ENCODE peak calls at places on chromosomes 4 and X, in six cellular contexts. One of them, this sample, is unnamed. For H3K36me3, the result is how much of the 10 kb centered on the place peaks cover.

GRCh38 chrX:85573801-85574200 is 194.3 kb upstream of the POF1B start:
- DNase-seq in spleen: no peak
- DNase-seq in fibroblast of lung: no peak
- DNase-seq in brain microvascular endothelial cell: no peak
- DNase-seq in CD8-positive, alpha-beta T cell: no peak
- DNase-seq in GM12878: no peak
- DNase-seq in this sample: no peak

GRCh38 chr4:106541253-106541652 is 172.7 kb upstream of the GIMD1 start:
- DNase-seq in spleen: no peak
- DNase-seq in fibroblast of lung: peak
- DNase-seq in brain microvascular endothelial cell: peak
- DNase-seq in CD8-positive, alpha-beta T cell: no peak
- DNase-seq in GM12878: no peak
- DNase-seq in this sample: no peak

GRCh38 chrX:57367649-57368048 is 81.1 kb downstream of the FAAH2 start:
- DNase-seq in spleen: no peak
- DNase-seq in fibroblast of lung: no peak
- DNase-seq in brain microvascular endothelial cell: no peak
- DNase-seq in CD8-positive, alpha-beta T cell: no peak
- DNase-seq in GM12878: no peak
- DNase-seq in this sample: no peak

GRCh38 chr4:72496119-72496518 is 72.9 kb downstream of the ADAMTS3 start:
- DNase-seq in spleen: no peak
- DNase-seq in fibroblast of lung: no peak
- DNase-seq in brain microvascular endothelial cell: no peak
- DNase-seq in CD8-positive, alpha-beta T cell: no peak
- DNase-seq in GM12878: no peak
- DNase-seq in this sample: no peak

GRCh38 chr4:17400696-17401095 is 111.2 kb downstream of the QDPR start:
- DNase-seq in spleen: no peak
- DNase-seq in fibroblast of lung: peak
- DNase-seq in brain microvascular endothelial cell: no peak
- DNase-seq in CD8-positive, alpha-beta T cell: no peak
- DNase-seq in GM12878: no peak
- DNase-seq in this sample: no peak

GRCh38 chr4:148926861-148927260 is 484.6 kb upstream of the NR3C2 start:
- DNase-seq in spleen: no peak
- DNase-seq in fibroblast of lung: peak
- DNase-seq in brain microvascular endothelial cell: no peak
- DNase-seq in CD8-positive, alpha-beta T cell: no peak
- DNase-seq in GM12878: no peak
- DNase-seq in this sample: peak

GRCh38 chr4:82948647-82949204 is 48.2 kb downstream of the THAP9 start:
- DNase-seq in spleen: no peak
- DNase-seq in fibroblast of lung: peak
- DNase-seq in brain microvascular endothelial cell: peak
- DNase-seq in CD8-positive, alpha-beta T cell: no peak
- DNase-seq in GM12878: no peak
- DNase-seq in this sample: no peak

GRCh38 chrX:55598333-55598732 is 24.9 kb upstream of the FOXR2 start:
- DNase-seq in spleen: no peak
- DNase-seq in fibroblast of lung: no peak
- DNase-seq in brain microvascular endothelial cell: no peak
- DNase-seq in CD8-positive, alpha-beta T cell: no peak
- DNase-seq in GM12878: no peak
- DNase-seq in this sample: no peak

GRCh38 chrX:75746891-75747639 is 38.0 kb downstream of the MAGEE2 start:
- DNase-seq in spleen: peak
- DNase-seq in fibroblast of lung: peak
- DNase-seq in brain microvascular endothelial cell: peak
- DNase-seq in CD8-positive, alpha-beta T cell: peak
- DNase-seq in GM12878: no peak
- DNase-seq in this sample: no peak

GRCh38 chr4:113050837-113051236 is 1.4 kb downstream of the ANK2 start:
- DNase-seq in spleen: no peak
- DNase-seq in fibroblast of lung: no peak
- DNase-seq in brain microvascular endothelial cell: no peak
- DNase-seq in CD8-positive, alpha-beta T cell: no peak
- DNase-seq in GM12878: no peak
- DNase-seq in this sample: no peak
- H3K27ac ChIP-seq in spleen: no peak
- H3K27ac ChIP-seq in fibroblast of lung: no peak
- H3K27ac ChIP-seq in brain microvascular endothelial cell: no peak
- H3K27ac ChIP-seq in CD8-positive, alpha-beta T cell: no peak
- H3K27ac ChIP-seq in GM12878: no peak
- H3K27ac ChIP-seq in this sample: no peak

DNA sequence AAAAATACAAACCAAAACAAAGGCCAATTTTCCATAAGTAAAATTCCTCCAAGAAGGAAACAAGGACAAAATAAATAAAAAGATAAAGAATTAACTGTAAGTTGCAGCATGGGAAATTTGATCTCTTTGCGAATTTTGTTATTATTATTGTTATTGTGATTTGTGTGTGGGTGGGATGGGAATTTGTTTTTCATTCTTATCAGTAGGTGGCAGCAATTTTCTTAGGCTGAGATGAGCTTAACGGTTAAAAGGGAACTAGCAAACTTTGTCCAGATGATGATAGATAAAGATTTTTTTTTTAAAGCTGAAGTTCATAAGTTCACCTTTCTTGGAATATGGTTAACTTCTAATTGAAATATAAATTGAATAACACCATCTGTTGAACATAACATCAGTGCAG is 83.2 kb upstream of the IL1RAPL2 start:
- DNase-seq in spleen: no peak
- DNase-seq in fibroblast of lung: no peak
- DNase-seq in brain microvascular endothelial cell: no peak
- DNase-seq in CD8-positive, alpha-beta T cell: no peak
- DNase-seq in GM12878: no peak
- DNase-seq in this sample: no peak
- TF ChIP-seq CTCF in spleen: no peak
- TF ChIP-seq CTCF in fibroblast of lung: peak
- TF ChIP-seq CTCF in brain microvascular endothelial cell: peak
- TF ChIP-seq CTCF in CD8-positive, alpha-beta T cell: no peak
- TF ChIP-seq CTCF in GM12878: peak
- TF ChIP-seq CTCF in this sample: no peak

DNA sequence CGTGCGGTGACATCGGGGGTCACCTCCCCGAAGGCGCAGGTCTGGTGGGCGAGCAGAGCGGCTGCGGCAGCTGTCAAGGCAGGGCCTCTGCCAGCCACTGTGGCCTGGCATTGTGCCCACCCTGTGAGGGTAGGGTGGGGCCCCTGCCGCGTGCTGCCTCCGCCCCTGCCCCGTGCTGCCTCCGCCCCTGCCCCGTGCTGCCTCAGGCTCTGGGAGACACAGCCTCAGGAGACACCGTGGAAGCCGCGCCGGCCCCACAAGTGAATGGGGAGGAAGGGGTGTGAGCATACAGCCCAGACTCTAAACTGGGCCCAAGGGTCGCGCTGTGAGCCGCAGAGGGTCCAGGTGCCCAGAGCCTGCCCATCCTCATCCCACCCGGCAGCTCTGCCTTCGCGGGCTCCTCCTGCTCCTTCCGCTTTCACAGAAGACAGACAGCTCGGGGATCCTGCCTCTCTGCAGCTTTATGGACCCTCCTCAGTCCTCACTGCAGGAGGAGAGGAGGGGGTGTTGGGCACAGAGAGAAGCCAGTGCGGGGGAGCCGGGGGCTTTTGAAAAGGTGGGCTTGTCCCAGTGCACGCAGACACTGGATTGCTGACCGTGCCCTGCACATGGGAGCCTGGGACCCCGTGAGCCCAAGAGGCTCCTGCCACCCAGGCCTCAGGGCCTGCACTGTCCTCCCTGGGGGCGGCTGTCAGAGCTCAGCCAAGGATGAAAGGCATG is 27.4 kb downstream of the PCGF3 start:
- DNase-seq in spleen: no peak
- DNase-seq in fibroblast of lung: no peak
- DNase-seq in brain microvascular endothelial cell: no peak
- DNase-seq in CD8-positive, alpha-beta T cell: no peak
- DNase-seq in GM12878: no peak
- DNase-seq in this sample: peak
- H3K36me3 ChIP-seq in spleen: under half
- H3K36me3 ChIP-seq in fibroblast of lung: under half
- H3K36me3 ChIP-seq in brain microvascular endothelial cell: half or more
- H3K36me3 ChIP-seq in CD8-positive, alpha-beta T cell: under half
- H3K36me3 ChIP-seq in GM12878: under half
- H3K36me3 ChIP-seq in this sample: half or more

GRCh38 chrX:19909761-19910160 is 22.4 kb upstream of the SH3KBP1 start:
- DNase-seq in spleen: no peak
- DNase-seq in fibroblast of lung: no peak
- DNase-seq in brain microvascular endothelial cell: no peak
- DNase-seq in CD8-positive, alpha-beta T cell: no peak
- DNase-seq in GM12878: no peak
- DNase-seq in this sample: no peak
- H3K27ac ChIP-seq in spleen: no peak
- H3K27ac ChIP-seq in fibroblast of lung: no peak
- H3K27ac ChIP-seq in brain microvascular endothelial cell: no peak
- H3K27ac ChIP-seq in CD8-positive, alpha-beta T cell: no peak
- H3K27ac ChIP-seq in GM12878: no peak
- H3K27ac ChIP-seq in this sample: no peak

GRCh38 chr4:2060578-2061207 is 1.6 kb downstream of the NAT8L start:
- DNase-seq in spleen: peak
- DNase-seq in fibroblast of lung: no peak
- DNase-seq in brain microvascular endothelial cell: no peak
- DNase-seq in CD8-positive, alpha-beta T cell: no peak
- DNase-seq in GM12878: no peak
- DNase-seq in this sample: no peak
- TF ChIP-seq CTCF in spleen: no peak
- TF ChIP-seq CTCF in fibroblast of lung: no peak
- TF ChIP-seq CTCF in brain microvascular endothelial cell: no peak
- TF ChIP-seq CTCF in CD8-positive, alpha-beta T cell: no peak
- TF ChIP-seq CTCF in GM12878: no peak
- TF ChIP-seq CTCF in this sample: no peak

DNA sequence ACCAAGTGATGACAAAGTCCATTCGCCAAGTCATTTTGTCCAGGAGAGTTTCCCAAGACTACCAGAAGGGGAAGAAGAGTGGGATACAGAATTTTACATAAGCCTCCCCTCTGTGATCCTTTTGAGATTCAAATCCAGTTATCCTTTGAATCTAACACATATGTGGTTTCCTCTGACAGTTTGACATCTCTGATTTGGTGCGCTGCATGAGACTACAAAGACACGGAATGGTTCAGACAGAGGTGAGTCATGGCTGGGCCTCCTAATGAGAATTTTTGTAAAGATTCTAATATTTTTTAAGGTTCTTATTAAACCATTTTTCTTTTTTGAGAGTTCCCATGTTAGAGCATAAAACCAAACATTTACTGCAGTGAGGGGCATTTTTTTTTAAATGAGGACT is 38.3 kb downstream of the SLC10A6 start:
- DNase-seq in spleen: no peak
- DNase-seq in fibroblast of lung: no peak
- DNase-seq in brain microvascular endothelial cell: no peak
- DNase-seq in CD8-positive, alpha-beta T cell: no peak
- DNase-seq in GM12878: no peak
- DNase-seq in this sample: no peak
- H3K36me3 ChIP-seq in spleen: under half
- H3K36me3 ChIP-seq in fibroblast of lung: under half
- H3K36me3 ChIP-seq in brain microvascular endothelial cell: under half
- H3K36me3 ChIP-seq in CD8-positive, alpha-beta T cell: under half
- H3K36me3 ChIP-seq in GM12878: under half
- H3K36me3 ChIP-seq in this sample: under half

GRCh38 chrX:150451953-150452352 is 88.8 kb downstream of the MAMLD1 start:
- DNase-seq in spleen: no peak
- DNase-seq in fibroblast of lung: no peak
- DNase-seq in brain microvascular endothelial cell: no peak
- DNase-seq in CD8-positive, alpha-beta T cell: no peak
- DNase-seq in GM12878: no peak
- DNase-seq in this sample: no peak

GRCh38 chrX:150455220-150455618 is 92.1 kb downstream of the MAMLD1 start:
- DNase-seq in spleen: no peak
- DNase-seq in fibroblast of lung: peak
- DNase-seq in brain microvascular endothelial cell: no peak
- DNase-seq in CD8-positive, alpha-beta T cell: no peak
- DNase-seq in GM12878: no peak
- DNase-seq in this sample: no peak

GRCh38 chrX:150456466-150456865 is 93.3 kb downstream of the MAMLD1 start:
- DNase-seq in spleen: no peak
- DNase-seq in fibroblast of lung: no peak
- DNase-seq in brain microvascular endothelial cell: no peak
- DNase-seq in CD8-positive, alpha-beta T cell: no peak
- DNase-seq in GM12878: no peak
- DNase-seq in this sample: no peak

GRCh38 chrX:150454508-150455219 is 91.5 kb downstream of the MAMLD1 start:
- DNase-seq in spleen: no peak
- DNase-seq in fibroblast of lung: no peak
- DNase-seq in brain microvascular endothelial cell: no peak
- DNase-seq in CD8-positive, alpha-beta T cell: no peak
- DNase-seq in GM12878: no peak
- DNase-seq in this sample: no peak

DNA sequence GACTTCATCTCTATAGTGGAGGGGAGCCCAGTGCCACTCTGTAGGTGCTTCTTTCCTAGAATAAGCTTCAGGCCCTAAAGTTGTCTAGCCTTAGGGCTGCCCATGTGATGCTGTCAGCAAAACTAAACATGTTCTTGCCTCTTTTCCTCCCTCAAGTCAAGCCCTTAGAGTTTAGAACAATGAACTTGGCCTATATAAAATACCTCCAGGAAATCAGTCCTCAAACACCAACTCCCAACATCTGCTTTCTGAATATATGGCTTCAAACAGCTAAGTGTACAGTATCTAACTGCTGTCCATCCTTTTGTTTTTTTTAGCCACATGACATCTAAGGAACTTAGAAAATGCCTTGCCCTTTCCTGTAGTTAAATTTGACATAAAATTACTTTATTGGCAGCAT is 91.0 kb downstream of the MAMLD1 start:
- DNase-seq in spleen: no peak
- DNase-seq in fibroblast of lung: no peak
- DNase-seq in brain microvascular endothelial cell: no peak
- DNase-seq in CD8-positive, alpha-beta T cell: no peak
- DNase-seq in GM12878: no peak
- DNase-seq in this sample: no peak
- H3K27ac ChIP-seq in spleen: no peak
- H3K27ac ChIP-seq in fibroblast of lung: no peak
- H3K27ac ChIP-seq in brain microvascular endothelial cell: no peak
- H3K27ac ChIP-seq in CD8-positive, alpha-beta T cell: no peak
- H3K27ac ChIP-seq in GM12878: no peak
- H3K27ac ChIP-seq in this sample: no peak

DNA sequence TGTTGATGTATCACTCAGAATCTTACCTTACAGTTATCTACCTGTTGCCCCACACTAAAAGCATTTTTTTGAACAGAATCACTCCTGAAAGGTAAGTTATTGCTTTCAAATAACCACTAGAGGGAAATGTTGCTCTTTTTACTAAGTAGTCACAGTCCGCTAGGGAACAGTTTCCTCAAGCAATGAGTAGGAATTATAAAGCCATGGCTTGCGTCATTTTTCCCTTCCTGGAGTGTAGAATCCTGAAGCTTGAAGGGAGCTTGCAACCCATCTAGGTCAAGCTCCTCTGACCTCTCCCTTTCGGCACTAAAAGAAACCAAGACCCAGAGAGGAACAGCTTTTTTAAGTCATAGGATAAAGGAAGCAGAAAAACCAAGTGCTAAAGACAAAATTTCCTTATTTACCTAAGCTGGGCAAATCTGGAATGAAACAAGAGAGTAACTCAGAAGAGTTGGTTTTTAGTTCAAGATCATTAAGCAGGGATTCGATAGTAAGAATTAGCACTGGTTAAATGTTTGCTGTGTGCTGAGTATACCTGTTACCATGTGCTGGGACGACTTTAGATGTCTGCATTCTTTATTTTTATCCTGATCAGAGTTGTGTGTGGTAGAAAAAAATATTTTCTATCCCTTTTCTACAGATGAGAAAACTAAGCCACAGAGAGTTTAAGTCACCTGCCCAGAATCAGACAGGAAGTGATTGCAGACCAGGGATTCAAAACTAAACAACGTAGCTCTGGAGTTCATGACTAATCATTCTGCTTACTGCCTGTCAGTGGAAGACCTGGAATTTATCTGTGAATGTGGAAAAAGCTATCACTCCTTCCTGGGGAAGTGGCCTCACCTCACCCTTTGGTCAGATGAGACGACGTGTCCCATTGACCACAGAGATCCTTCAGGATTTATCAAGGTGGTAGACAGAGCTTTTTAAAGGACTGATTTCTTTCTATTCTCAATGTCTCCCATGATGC is 631.5 kb downstream of the RAB28 start:
- DNase-seq in spleen: no peak
- DNase-seq in fibroblast of lung: peak
- DNase-seq in brain microvascular endothelial cell: peak
- DNase-seq in CD8-positive, alpha-beta T cell: no peak
- DNase-seq in GM12878: no peak
- DNase-seq in this sample: no peak
- TF ChIP-seq CTCF in spleen: peak
- TF ChIP-seq CTCF in fibroblast of lung: peak
- TF ChIP-seq CTCF in brain microvascular endothelial cell: peak
- TF ChIP-seq CTCF in CD8-positive, alpha-beta T cell: no peak
- TF ChIP-seq CTCF in GM12878: peak
- TF ChIP-seq CTCF in this sample: peak